ENCODE peak calls at places on chromosomes 2 and 18, in ten cellular contexts. K, R, X, U, C, M, T, V, L and I are unnamed samples. For H3K9me3, the result is how much of the 10 kb centered on the place peaks cover.

GRCh38 chr2:8582850-8583399 is 98.9 kb upstream of the ID2 start:
- DNase-seq in K (no peak), R (no peak), X (no peak), U (no peak), C (no peak), M (no peak), T (no peak), V (no peak), L (no peak), I (peak)

GRCh38 chr2:20141056-20141762 is 83.7 kb downstream of the SDC1 start:
- DNase-seq in K (peak), R (peak), X (no peak), U (peak), C (peak), M (no peak), T (peak), V (no peak), L (no peak), I (no peak)

GRCh38 chr18:79986726-79987125 is 1.6 kb downstream of the TXNL4A start:
- DNase-seq in K (no peak), R (no peak), X (no peak), U (no peak), C (no peak), M (no peak), T (no peak), V (no peak), L (no peak), I (no peak)

GRCh38 chr2:215880970-215881369 is 132.4 kb downstream of the MREG start:
- DNase-seq in K (peak), R (no peak), X (no peak), U (no peak), C (no peak), M (no peak), T (no peak), V (peak), L (no peak), I (no peak)

GRCh38 chr18:75691483-75691882 is 264.0 kb upstream of the SMIM21 start:
- DNase-seq in K (no peak), R (no peak), X (no peak), U (no peak), C (no peak), M (no peak), T (no peak), V (no peak), L (no peak), I (no peak)

GRCh38 chr2:238517209-238517608 is 90.5 kb downstream of the ASB1 start:
- DNase-seq in K (no peak), R (no peak), X (no peak), U (no peak), C (no peak), M (no peak), T (no peak), V (no peak), L (no peak), I (no peak)

GRCh38 chr2:27916293-27917015 is 25.9 kb downstream of the BABAM2 start:
- DNase-seq in K (no peak), R (no peak), X (no peak), U (no peak), C (no peak), M (no peak), T (no peak), V (no peak), L (no peak), I (no peak)

GRCh38 chr18:80228051-80228848 is 19.1 kb downstream of the PARD6G start:
- DNase-seq in K (no peak), R (no peak), X (no peak), U (no peak), C (no peak), M (no peak), T (no peak), V (no peak), L (no peak), I (no peak)

GRCh38 chr2:218077464-218078216 is 8.6 kb downstream of the RUFY4 start:
- DNase-seq in K (no peak), R (no peak), X (no peak), U (no peak), C (no peak), M (no peak), T (no peak), V (no peak), L (no peak), I (no peak)

GRCh38 chr18:74203811-74204210 is 55.5 kb downstream of the TIMM21 start:
- DNase-seq in K (no peak), R (no peak), X (no peak), U (no peak), C (no peak), M (no peak), T (no peak), V (no peak), L (no peak), I (peak)

GRCh38 chr2:176652300-176653182 is 383.3 kb downstream of the MTX2 start:
- DNase-seq in K (peak), R (no peak), X (no peak), U (no peak), C (peak), M (no peak), T (peak), V (no peak), L (no peak), I (peak)

GRCh38 chr18:13453714-13454113 is 235.2 kb downstream of the LDLRAD4 start:
- DNase-seq in K (no peak), R (no peak), X (no peak), U (peak), C (peak), M (no peak), T (no peak), V (no peak), L (no peak), I (no peak)

GRCh38 chr2:216341151-216341550 is 31.1 kb downstream of the MARCHF4 start:
- DNase-seq in K (peak), R (no peak), X (no peak), U (peak), C (peak), M (no peak), T (no peak), V (no peak), L (no peak), I (no peak)

GRCh38 chr2:113253453-113253852 is 25.3 kb downstream of the PAX8 start:
- DNase-seq in K (no peak), R (no peak), X (no peak), U (no peak), C (no peak), M (no peak), T (no peak), V (no peak), L (no peak), I (no peak)

GRCh38 chr2:9697904-9698303 is 67.1 kb upstream of the YWHAQ start:
- DNase-seq in K (no peak), R (no peak), X (no peak), U (no peak), C (no peak), M (no peak), T (no peak), V (no peak), L (no peak), I (no peak)

GRCh38 chr2:232368311-232368731 is 10.2 kb upstream of the ALPP start:
- DNase-seq in K (peak), R (no peak), X (no peak), U (no peak), C (no peak), M (no peak), T (no peak), V (no peak), L (no peak), I (no peak)

GRCh38 chr2:196318517-196319377 is 147.4 kb upstream of the STK17B start:
- DNase-seq in K (no peak), R (no peak), X (no peak), U (peak), C (no peak), M (no peak), T (no peak), V (no peak), L (no peak), I (no peak)

GRCh38 chr2:8684885-8685696 is 3.2 kb downstream of the ID2 start:
- DNase-seq in K (peak), R (peak), X (peak), U (peak), C (peak), M (peak), T (no peak), V (no peak), L (no peak), I (peak)

GRCh38 chr18:57649536-57650495 is 28.2 kb upstream of the NARS1 start:
- DNase-seq in K (peak), R (no peak), X (no peak), U (no peak), C (peak), M (no peak), T (no peak), V (peak), L (no peak), I (no peak)

GRCh38 chr18:69628774-69629359 is 228.2 kb downstream of the DOK6 start:
- DNase-seq in K (no peak), R (no peak), X (no peak), U (peak), C (no peak), M (no peak), T (no peak), V (no peak), L (no peak), I (peak)

GRCh38 chr2:173963323-173963816 is 1.8 kb downstream of the SP3 start:
- DNase-seq in K (peak), R (peak), X (peak), U (no peak), C (peak), M (no peak), T (no peak), V (no peak), L (peak), I (peak)

GRCh38 chr2:120330946-120331822 is 14.8 kb upstream of the INHBB start:
- DNase-seq in K (no peak), R (no peak), X (no peak), U (no peak), C (no peak), M (no peak), T (no peak), V (no peak), L (no peak), I (no peak)

GRCh38 chr2:147715807-147716206 is 129.0 kb upstream of the ACVR2A start:
- DNase-seq in K (no peak), R (no peak), X (no peak), U (no peak), C (peak), M (no peak), T (no peak), V (peak), L (no peak), I (no peak)

DNA sequence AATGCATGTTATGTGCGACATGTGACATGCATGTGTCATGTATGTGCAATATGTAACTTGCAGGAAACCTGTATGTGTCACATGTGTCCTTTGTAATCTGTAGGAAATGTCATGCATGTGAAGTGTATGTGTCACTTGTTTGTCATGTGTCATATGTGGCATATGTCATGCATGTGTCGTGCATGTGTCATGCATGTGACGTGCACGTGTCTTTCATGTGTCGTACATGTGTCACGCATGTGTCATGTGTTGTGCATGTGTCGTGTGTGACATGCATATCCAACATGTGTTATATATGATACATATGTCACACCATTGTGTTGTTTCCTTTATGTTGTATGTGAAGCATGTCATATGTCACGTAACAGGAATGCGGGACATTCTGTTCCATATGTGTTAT is 2153.2 kb upstream of the PIK3C3 start:
- DNase-seq in K (no peak), R (no peak), X (no peak), U (no peak), C (no peak), M (no peak), T (no peak), V (no peak), L (no peak), I (no peak)
- H3K9me3 ChIP-seq in K (under half), R (under half), X (under half), U (under half), C (under half), M (under half), T (under half), V (under half), L (under half), I (under half)

GRCh38 chr18:11523809-11524208 is 85.6 kb upstream of the SLC35G4 start:
- DNase-seq in K (no peak), R (no peak), X (no peak), U (no peak), C (no peak), M (no peak), T (no peak), V (no peak), L (no peak), I (no peak)

GRCh38 chr18:11522992-11523391 is 86.4 kb upstream of the SLC35G4 start:
- DNase-seq in K (no peak), R (no peak), X (no peak), U (no peak), C (no peak), M (no peak), T (no peak), V (no peak), L (no peak), I (no peak)

GRCh38 chr18:11518788-11519685 is 90.4 kb upstream of the SLC35G4 start:
- DNase-seq in K (peak), R (no peak), X (no peak), U (peak), C (no peak), M (no peak), T (peak), V (no peak), L (no peak), I (peak)

GRCh38 chr18:11521853-11522252 is 87.5 kb upstream of the SLC35G4 start:
- DNase-seq in K (no peak), R (no peak), X (no peak), U (no peak), C (no peak), M (no peak), T (no peak), V (no peak), L (no peak), I (no peak)

DNA sequence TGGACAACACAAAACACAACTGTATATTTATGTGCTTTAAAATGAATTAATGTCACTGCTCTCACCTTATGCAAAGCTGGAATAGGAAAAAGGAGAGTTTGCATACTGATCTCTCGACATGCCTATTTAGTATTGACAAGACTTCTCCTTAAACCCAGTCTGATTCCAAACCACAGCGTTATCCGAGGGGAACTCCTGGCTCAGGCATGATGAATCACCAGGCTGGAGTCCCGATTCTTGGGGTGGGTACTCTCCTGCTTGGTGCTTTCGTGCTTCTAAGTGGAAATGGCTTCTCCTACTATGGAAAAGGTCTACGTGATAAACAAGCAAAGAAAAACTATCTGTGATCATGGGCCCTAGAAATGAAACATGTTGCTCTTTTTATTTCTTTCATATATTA is 88.9 kb upstream of the SLC35G4 start:
- DNase-seq in K (no peak), R (no peak), X (no peak), U (no peak), C (peak), M (no peak), T (no peak), V (no peak), L (no peak), I (no peak)
- H3K9me3 ChIP-seq in K (under half), R (under half), X (under half), U (under half), C (under half), M (under half), T (under half), V (under half), L (under half), I (under half)

GRCh38 chr2:4168834-4169233 is 465.5 kb downstream of the DCDC2C start:
- DNase-seq in K (no peak), R (no peak), X (no peak), U (no peak), C (no peak), M (no peak), T (no peak), V (no peak), L (no peak), I (no peak)

GRCh38 chr2:4175343-4175742 is 472.0 kb downstream of the DCDC2C start:
- DNase-seq in K (no peak), R (no peak), X (no peak), U (no peak), C (no peak), M (no peak), T (no peak), V (no peak), L (no peak), I (no peak)

DNA sequence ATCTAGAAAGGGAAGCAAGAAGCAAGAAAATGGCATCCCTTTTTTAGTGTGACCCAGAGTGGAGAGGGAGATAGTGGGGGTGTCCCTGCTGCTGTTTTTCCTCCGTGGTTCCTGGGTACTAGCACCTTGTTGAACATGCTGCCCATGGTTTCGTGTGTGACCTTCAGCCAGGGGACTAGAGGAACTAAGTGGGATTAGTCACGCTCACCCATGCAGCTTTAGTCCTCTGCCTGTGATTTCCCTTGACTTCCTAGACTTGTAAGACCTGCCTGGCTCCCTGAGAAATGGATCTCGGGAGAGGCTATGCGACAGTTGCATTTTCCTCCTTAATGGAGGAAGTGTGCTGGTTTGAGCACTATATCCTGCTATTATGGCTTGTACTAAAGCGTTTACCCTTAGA is 471.4 kb downstream of the DCDC2C start:
- DNase-seq in K (no peak), R (no peak), X (no peak), U (no peak), C (no peak), M (no peak), T (no peak), V (no peak), L (no peak), I (no peak)
- H3K9me3 ChIP-seq in K (under half), R (half or more), X (under half), U (under half), C (under half), M (under half), T (under half), V (under half), L (under half), I (under half)

DNA sequence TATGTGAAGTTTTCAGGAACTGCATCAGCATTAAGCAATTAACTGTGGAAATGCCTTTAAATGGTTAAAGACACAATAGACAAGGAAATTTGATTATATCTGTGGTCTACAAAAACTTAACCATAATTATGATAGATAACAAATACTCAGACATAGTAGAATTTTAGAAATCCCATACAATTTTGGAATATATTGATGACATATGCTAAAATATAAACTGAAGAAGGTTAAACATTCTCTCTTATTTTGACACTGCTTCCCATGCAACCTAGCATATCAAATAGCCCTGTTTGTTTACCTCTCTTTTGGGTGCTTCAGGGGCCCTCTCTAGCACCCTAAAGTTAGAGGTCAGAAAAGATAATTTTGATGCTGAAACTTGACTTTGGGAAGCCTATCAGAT is 1274.8 kb upstream of the SLC39A10 start:
- DNase-seq in K (no peak), R (no peak), X (no peak), U (no peak), C (no peak), M (no peak), T (no peak), V (no peak), L (no peak), I (no peak)
- H3K9me3 ChIP-seq in K (under half), R (under half), X (under half), U (under half), C (under half), M (under half), T (under half), V (under half), L (under half), I (under half)

GRCh38 chr2:95667480-95667879 is 75.7 kb downstream of the TRIM43 start:
- DNase-seq in K (no peak), R (no peak), X (no peak), U (peak), C (no peak), M (no peak), T (no peak), V (no peak), L (no peak), I (no peak)

GRCh38 chr2:95669441-95669994 is 77.7 kb downstream of the TRIM43 start:
- DNase-seq in K (peak), R (no peak), X (no peak), U (no peak), C (no peak), M (no peak), T (no peak), V (no peak), L (no peak), I (no peak)

GRCh38 chr2:95670686-95671085 is 78.9 kb downstream of the TRIM43 start:
- DNase-seq in K (no peak), R (no peak), X (no peak), U (no peak), C (no peak), M (no peak), T (no peak), V (no peak), L (no peak), I (no peak)

GRCh38 chr2:95674186-95674585 is 82.4 kb downstream of the TRIM43 start:
- DNase-seq in K (no peak), R (no peak), X (no peak), U (no peak), C (no peak), M (no peak), T (no peak), V (no peak), L (no peak), I (no peak)

DNA sequence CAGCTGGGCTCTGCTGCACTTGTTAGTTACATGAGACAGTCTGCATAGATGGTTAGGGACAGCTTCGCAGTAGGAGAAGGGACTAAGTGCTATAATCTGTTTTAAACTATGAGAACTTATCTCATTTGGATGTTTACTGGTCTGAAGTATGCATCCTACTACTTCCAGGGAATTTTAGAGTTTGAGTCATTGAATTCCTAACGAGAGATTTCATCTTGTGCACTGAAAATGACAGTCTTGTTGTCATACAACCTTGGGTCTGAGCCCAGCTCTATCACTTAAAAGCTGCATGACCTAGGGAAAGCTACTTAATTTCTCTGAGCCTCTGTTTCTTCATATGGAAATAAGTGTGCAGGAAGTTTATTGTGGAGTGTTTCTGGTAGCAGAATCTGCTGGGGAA is 78.4 kb downstream of the TRIM43 start:
- DNase-seq in K (peak), R (no peak), X (no peak), U (no peak), C (peak), M (no peak), T (no peak), V (no peak), L (no peak), I (no peak)
- H3K9me3 ChIP-seq in K (under half), R (under half), X (under half), U (under half), C (under half), M (under half), T (under half), V (under half), L (under half), I (under half)

DNA sequence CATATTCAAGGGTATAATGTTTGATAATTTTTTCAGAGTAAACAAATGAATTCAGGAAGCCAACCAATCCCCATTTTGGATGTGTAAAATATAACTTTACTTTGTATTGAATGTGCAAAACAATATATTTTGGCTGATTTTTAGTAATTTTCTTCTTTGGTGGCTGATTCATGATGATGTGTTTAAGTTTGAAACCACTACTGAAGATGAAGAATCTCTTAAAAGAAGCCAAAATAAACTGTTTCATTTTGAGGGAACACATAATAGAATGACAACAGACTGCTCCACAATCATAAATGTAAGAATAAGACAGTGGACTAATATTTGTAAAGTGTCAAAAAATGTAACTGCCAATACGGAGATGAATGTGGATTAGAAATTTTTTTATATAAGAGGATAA is 52.5 kb upstream of the TRIM43 start:
- DNase-seq in K (peak), R (no peak), X (no peak), U (no peak), C (no peak), M (no peak), T (no peak), V (no peak), L (no peak), I (no peak)
- H3K9me3 ChIP-seq in K (under half), R (under half), X (under half), U (under half), C (under half), M (under half), T (under half), V (under half), L (under half), I (under half)